ENCODE peak calls at places on chromosome 7, in five cellular contexts. One of them, this sample, is unnamed.

GRCh38 chr7:23184709-23185354 is 3.0 kb downstream of the NUP42 start:
- DNase-seq in HFF-Myc: peak
- DNase-seq in A549: peak
- DNase-seq in spleen: no peak
- DNase-seq in ovary: no peak
- DNase-seq in this sample: no peak

GRCh38 chr7:81120803-81121202 is 202.0 kb upstream of the SEMA3C start:
- DNase-seq in A549: no peak
- DNase-seq in HFF-Myc: no peak
- DNase-seq in spleen: no peak
- DNase-seq in ovary: no peak
- DNase-seq in this sample: no peak

GRCh38 chr7:130127404-130128395 is 57.4 kb downstream of the KLHDC10 start:
- DNase-seq in spleen: no peak
- DNase-seq in ovary: no peak
- DNase-seq in A549: no peak
- DNase-seq in HFF-Myc: no peak
- DNase-seq in this sample: no peak

GRCh38 chr7:129363-130221 is 62.8 kb upstream of the FAM20C start:
- DNase-seq in spleen: no peak
- DNase-seq in A549: no peak
- DNase-seq in ovary: no peak
- DNase-seq in HFF-Myc: no peak
- DNase-seq in this sample: no peak

GRCh38 chr7:4549681-4550080 is 132.4 kb upstream of the FOXK1 start:
- DNase-seq in ovary: no peak
- DNase-seq in A549: no peak
- DNase-seq in HFF-Myc: no peak
- DNase-seq in spleen: no peak
- DNase-seq in this sample: no peak

GRCh38 chr7:133207687-133208086 is 45.2 kb upstream of the EXOC4 start:
- DNase-seq in spleen: no peak
- DNase-seq in ovary: no peak
- DNase-seq in A549: no peak
- DNase-seq in HFF-Myc: no peak
- DNase-seq in this sample: no peak

GRCh38 chr7:140564643-140565042 is 76.0 kb downstream of the DENND2A start:
- DNase-seq in spleen: no peak
- DNase-seq in A549: no peak
- DNase-seq in HFF-Myc: no peak
- DNase-seq in ovary: no peak
- DNase-seq in this sample: no peak

GRCh38 chr7:25765110-25765509 is 386.9 kb upstream of the NFE2L3 start:
- DNase-seq in A549: no peak
- DNase-seq in spleen: no peak
- DNase-seq in ovary: no peak
- DNase-seq in HFF-Myc: no peak
- DNase-seq in this sample: no peak

GRCh38 chr7:98058186-98058585 is 48.5 kb upstream of the LMTK2 start:
- DNase-seq in HFF-Myc: no peak
- DNase-seq in A549: no peak
- DNase-seq in spleen: no peak
- DNase-seq in ovary: no peak
- DNase-seq in this sample: no peak

GRCh38 chr7:73736885-73737284 is 1.7 kb downstream of the ABHD11 start:
- DNase-seq in HFF-Myc: no peak
- DNase-seq in ovary: no peak
- DNase-seq in spleen: peak
- DNase-seq in A549: no peak
- DNase-seq in this sample: no peak

GRCh38 chr7:19110026-19110777 is 7.2 kb downstream of the TWIST1 start:
- DNase-seq in ovary: no peak
- DNase-seq in HFF-Myc: no peak
- DNase-seq in A549: no peak
- DNase-seq in spleen: no peak
- DNase-seq in this sample: no peak

GRCh38 chr7:32948202-32948601 is 9.0 kb upstream of the FKBP9 start:
- DNase-seq in ovary: no peak
- DNase-seq in A549: no peak
- DNase-seq in HFF-Myc: no peak
- DNase-seq in spleen: no peak
- DNase-seq in this sample: no peak

GRCh38 chr7:106345421-106346166 is 60.8 kb upstream of the NAMPT start:
- DNase-seq in A549: no peak
- DNase-seq in HFF-Myc: no peak
- DNase-seq in ovary: no peak
- DNase-seq in spleen: no peak
- DNase-seq in this sample: no peak

GRCh38 chr7:50185951-50186697 is 93.1 kb upstream of the ZPBP start:
- DNase-seq in A549: no peak
- DNase-seq in spleen: no peak
- DNase-seq in HFF-Myc: no peak
- DNase-seq in ovary: no peak
- DNase-seq in this sample: no peak

GRCh38 chr7:5711419-5711818 is 70.0 kb downstream of the RNF216 start:
- DNase-seq in spleen: no peak
- DNase-seq in HFF-Myc: no peak
- DNase-seq in A549: no peak
- DNase-seq in ovary: no peak
- DNase-seq in this sample: no peak

GRCh38 chr7:116093516-116094301 is 63.1 kb upstream of the TFEC start:
- DNase-seq in HFF-Myc: no peak
- DNase-seq in spleen: no peak
- DNase-seq in A549: no peak
- DNase-seq in ovary: no peak
- DNase-seq in this sample: no peak

GRCh38 chr7:116101709-116102108 is 71.1 kb upstream of the TFEC start:
- DNase-seq in ovary: no peak
- DNase-seq in A549: no peak
- DNase-seq in HFF-Myc: no peak
- DNase-seq in spleen: no peak
- DNase-seq in this sample: no peak

GRCh38 chr7:116098175-116098574 is 67.6 kb upstream of the TFEC start:
- DNase-seq in A549: no peak
- DNase-seq in HFF-Myc: no peak
- DNase-seq in spleen: no peak
- DNase-seq in ovary: no peak
- DNase-seq in this sample: no peak

GRCh38 chr7:116097365-116098009 is 66.9 kb upstream of the TFEC start:
- DNase-seq in HFF-Myc: peak
- DNase-seq in ovary: no peak
- DNase-seq in spleen: no peak
- DNase-seq in A549: peak
- DNase-seq in this sample: no peak
- TF ChIP-seq CTCF in HFF-Myc: no peak
- TF ChIP-seq CTCF in ovary: no peak
- TF ChIP-seq CTCF in spleen: no peak
- TF ChIP-seq CTCF in A549: no peak
- TF ChIP-seq CTCF in this sample: no peak

DNA sequence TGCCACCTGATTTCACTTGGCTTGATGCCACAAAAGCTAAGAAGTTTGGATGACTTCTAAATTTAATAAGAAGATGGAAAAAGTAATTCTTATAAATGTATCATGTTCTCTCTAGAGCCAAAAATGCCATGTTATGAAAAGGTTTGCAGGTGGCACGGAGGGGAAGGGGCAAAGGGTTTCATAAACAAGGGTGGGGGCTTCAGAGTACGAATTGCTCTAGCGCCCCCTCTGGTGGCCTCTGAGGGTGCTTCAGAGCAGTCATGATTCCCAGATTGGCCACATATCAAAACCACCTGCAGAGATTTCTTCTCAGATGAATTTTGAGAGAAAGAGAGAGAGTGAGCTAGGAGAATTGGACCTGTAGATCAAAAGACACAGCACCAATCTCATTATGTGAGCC is 208.6 kb upstream of the YAE1 start:
- DNase-seq in spleen: no peak
- DNase-seq in A549: no peak
- DNase-seq in ovary: no peak
- DNase-seq in HFF-Myc: no peak
- DNase-seq in this sample: no peak
- TF ChIP-seq CTCF in spleen: no peak
- TF ChIP-seq CTCF in A549: no peak
- TF ChIP-seq CTCF in ovary: no peak
- TF ChIP-seq CTCF in HFF-Myc: peak
- TF ChIP-seq CTCF in this sample: no peak

DNA sequence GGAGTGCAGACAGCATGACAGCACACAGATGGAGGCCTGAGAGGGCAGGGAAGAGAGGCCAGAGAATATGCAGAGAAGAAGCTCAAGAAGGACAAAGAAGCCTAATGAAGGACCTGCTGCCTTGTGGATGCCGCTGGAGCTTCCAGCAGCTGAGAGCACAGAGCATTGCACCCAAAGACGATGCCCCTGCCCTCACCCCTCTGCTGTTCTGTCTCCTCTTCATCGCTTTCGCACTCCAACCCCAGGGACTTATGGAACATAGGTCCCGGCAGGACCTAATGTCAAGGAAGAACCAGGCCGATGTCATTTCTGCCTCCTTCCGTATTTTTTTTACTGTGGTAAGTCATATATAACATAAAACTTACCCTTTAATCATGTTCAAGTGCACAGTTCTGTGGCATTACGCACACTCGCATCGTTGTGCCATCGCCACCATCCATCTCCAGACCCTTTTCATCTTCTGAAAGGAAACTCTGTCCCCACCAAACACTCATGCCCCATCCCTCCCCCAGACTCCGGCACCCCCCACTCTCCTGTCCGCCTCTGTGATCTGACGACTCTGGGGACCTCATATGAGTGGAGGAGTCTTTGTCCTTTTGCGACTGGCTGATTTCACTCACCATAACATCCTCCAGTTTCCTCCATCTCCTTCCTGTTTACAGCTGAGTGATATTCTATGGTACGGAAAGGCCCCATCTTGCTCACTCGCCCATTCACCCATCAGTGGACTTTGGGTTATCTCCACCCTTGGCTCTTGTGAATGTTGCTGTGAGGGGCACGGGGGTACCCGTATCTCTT is 12.1 kb upstream of the INSIG1 start:
- DNase-seq in spleen: no peak
- DNase-seq in HFF-Myc: no peak
- DNase-seq in A549: no peak
- DNase-seq in ovary: no peak
- DNase-seq in this sample: peak
- TF ChIP-seq CTCF in spleen: no peak
- TF ChIP-seq CTCF in HFF-Myc: no peak
- TF ChIP-seq CTCF in A549: no peak
- TF ChIP-seq CTCF in ovary: no peak
- TF ChIP-seq CTCF in this sample: no peak

GRCh38 chr7:66576646-66577045 is 52.0 kb upstream of the KCTD7 start:
- DNase-seq in A549: no peak
- DNase-seq in spleen: no peak
- DNase-seq in ovary: no peak
- DNase-seq in HFF-Myc: no peak
- DNase-seq in this sample: no peak

GRCh38 chr7:66571568-66571967 is 57.1 kb upstream of the KCTD7 start:
- DNase-seq in A549: no peak
- DNase-seq in spleen: no peak
- DNase-seq in HFF-Myc: no peak
- DNase-seq in ovary: no peak
- DNase-seq in this sample: no peak

DNA sequence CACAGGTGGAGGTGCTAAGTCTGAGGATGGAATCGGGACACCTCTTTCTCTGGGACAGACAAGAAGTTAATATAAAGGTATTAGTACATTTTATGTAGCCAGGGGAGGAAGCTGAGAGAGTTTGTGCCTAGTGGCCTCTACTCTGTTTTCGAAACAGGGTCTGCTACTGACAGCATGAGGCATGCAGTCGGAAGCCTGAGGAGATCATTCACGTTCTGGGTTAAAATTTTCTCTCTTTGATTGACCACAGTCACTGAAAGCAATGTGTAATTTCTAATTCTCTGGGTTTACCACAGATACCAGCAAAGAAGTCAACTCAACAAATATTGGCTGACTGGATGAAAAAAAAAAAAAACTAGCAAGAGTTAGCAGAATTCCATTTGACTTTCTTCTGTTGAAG is 53.3 kb upstream of the KCTD7 start:
- DNase-seq in ovary: no peak
- DNase-seq in spleen: no peak
- DNase-seq in HFF-Myc: no peak
- DNase-seq in A549: no peak
- DNase-seq in this sample: no peak
- TF ChIP-seq CTCF in ovary: no peak
- TF ChIP-seq CTCF in spleen: no peak
- TF ChIP-seq CTCF in HFF-Myc: no peak
- TF ChIP-seq CTCF in A549: no peak
- TF ChIP-seq CTCF in this sample: no peak

GRCh38 chr7:77368974-77369373 is 47.2 kb downstream of the GSAP start:
- DNase-seq in ovary: no peak
- DNase-seq in HFF-Myc: no peak
- DNase-seq in A549: no peak
- DNase-seq in spleen: no peak
- DNase-seq in this sample: no peak
- TF ChIP-seq CTCF in ovary: no peak
- TF ChIP-seq CTCF in HFF-Myc: no peak
- TF ChIP-seq CTCF in A549: no peak
- TF ChIP-seq CTCF in spleen: no peak
- TF ChIP-seq CTCF in this sample: no peak

DNA sequence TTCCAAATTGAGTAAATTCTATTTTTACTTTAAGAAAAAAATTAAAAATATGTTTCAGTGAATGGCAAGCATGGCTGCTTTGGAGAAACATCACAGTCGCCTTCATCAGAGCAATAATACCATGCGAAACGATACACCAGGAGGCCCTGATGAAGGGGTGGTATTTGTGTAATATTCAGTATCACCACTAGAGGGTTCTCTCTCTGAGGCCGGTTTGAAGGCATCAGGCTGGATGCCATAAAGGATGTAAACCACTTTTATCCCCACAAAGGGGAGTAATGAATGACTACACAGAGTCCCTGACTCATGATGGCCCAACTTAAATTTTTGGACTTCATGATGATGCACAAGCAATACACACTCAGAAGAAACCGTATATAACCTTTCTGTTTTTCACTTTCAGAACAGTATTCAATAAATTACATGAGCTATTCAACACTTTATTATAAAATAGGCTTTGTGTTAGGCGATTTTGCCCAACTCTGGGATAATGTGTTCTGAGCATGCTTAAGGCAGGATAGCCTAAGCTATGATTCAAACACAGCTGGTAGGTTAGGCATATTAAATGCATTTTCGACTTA is 95.5 kb downstream of the PPP1R17 start:
- DNase-seq in A549: peak
- DNase-seq in spleen: no peak
- DNase-seq in HFF-Myc: peak
- DNase-seq in ovary: no peak
- DNase-seq in this sample: no peak
- TF ChIP-seq CTCF in A549: peak
- TF ChIP-seq CTCF in spleen: peak
- TF ChIP-seq CTCF in HFF-Myc: peak
- TF ChIP-seq CTCF in ovary: no peak
- TF ChIP-seq CTCF in this sample: peak

GRCh38 chr7:142006577-142006976 is 10.9 kb downstream of the MGAM start:
- DNase-seq in spleen: no peak
- DNase-seq in ovary: no peak
- DNase-seq in A549: no peak
- DNase-seq in HFF-Myc: no peak
- DNase-seq in this sample: no peak
- TF ChIP-seq CTCF in spleen: no peak
- TF ChIP-seq CTCF in ovary: no peak
- TF ChIP-seq CTCF in A549: no peak
- TF ChIP-seq CTCF in HFF-Myc: no peak
- TF ChIP-seq CTCF in this sample: no peak

This sample was measured in ascending aorta.